ENCODE peak calls at places on chromosomes 13 and 19, in six cellular contexts. One of them, this sample, is unnamed.

GRCh38 chr19:41740415-41741243 is 14.7 kb upstream of the CEACAM6 start:
- DNase-seq in omental fat pad: no peak
- DNase-seq in OCI-LY7: no peak
- DNase-seq in lung: no peak
- DNase-seq in ELR: no peak
- DNase-seq in smooth muscle cell of the brain vasculature: no peak
- DNase-seq in this sample: no peak

GRCh38 chr13:100298691-100299090 is 209.8 kb downstream of the PCCA start:
- DNase-seq in omental fat pad: no peak
- DNase-seq in OCI-LY7: no peak
- DNase-seq in lung: no peak
- DNase-seq in ELR: no peak
- DNase-seq in smooth muscle cell of the brain vasculature: no peak
- DNase-seq in this sample: no peak

GRCh38 chr13:33740134-33740538 is 77.8 kb upstream of the RFC3 start:
- DNase-seq in omental fat pad: no peak
- DNase-seq in OCI-LY7: no peak
- DNase-seq in lung: no peak
- DNase-seq in ELR: peak
- DNase-seq in smooth muscle cell of the brain vasculature: no peak
- DNase-seq in this sample: peak

GRCh38 chr19:48822514-48822913 is 11.7 kb upstream of the BCAT2 start:
- DNase-seq in omental fat pad: no peak
- DNase-seq in OCI-LY7: no peak
- DNase-seq in lung: no peak
- DNase-seq in ELR: no peak
- DNase-seq in smooth muscle cell of the brain vasculature: no peak
- DNase-seq in this sample: no peak

GRCh38 chr13:90498096-90498495 is 849.4 kb upstream of the MIR17HG start:
- DNase-seq in omental fat pad: no peak
- DNase-seq in OCI-LY7: no peak
- DNase-seq in lung: no peak
- DNase-seq in ELR: no peak
- DNase-seq in smooth muscle cell of the brain vasculature: no peak
- DNase-seq in this sample: no peak

GRCh38 chr13:36815069-36815468 is 4.0 kb upstream of the RFXAP start:
- DNase-seq in omental fat pad: no peak
- DNase-seq in OCI-LY7: peak
- DNase-seq in lung: no peak
- DNase-seq in ELR: peak
- DNase-seq in smooth muscle cell of the brain vasculature: no peak
- DNase-seq in this sample: peak

GRCh38 chr19:41616785-41617621 is 9.9 kb downstream of the CEACAM4 start:
- DNase-seq in omental fat pad: no peak
- DNase-seq in OCI-LY7: peak
- DNase-seq in lung: peak
- DNase-seq in ELR: peak
- DNase-seq in smooth muscle cell of the brain vasculature: peak
- DNase-seq in this sample: peak

GRCh38 chr19:49601482-49602038 is 10.6 kb downstream of the PRR12 start:
- DNase-seq in omental fat pad: no peak
- DNase-seq in OCI-LY7: no peak
- DNase-seq in lung: no peak
- DNase-seq in ELR: no peak
- DNase-seq in smooth muscle cell of the brain vasculature: no peak
- DNase-seq in this sample: no peak

GRCh38 chr13:107964356-107964755 is 251.0 kb downstream of the LIG4 start:
- DNase-seq in omental fat pad: no peak
- DNase-seq in OCI-LY7: no peak
- DNase-seq in lung: no peak
- DNase-seq in ELR: no peak
- DNase-seq in smooth muscle cell of the brain vasculature: no peak
- DNase-seq in this sample: no peak

GRCh38 chr13:112850273-112850672 is 118.7 kb upstream of the MCF2L start:
- DNase-seq in omental fat pad: no peak
- DNase-seq in OCI-LY7: no peak
- DNase-seq in lung: no peak
- DNase-seq in ELR: no peak
- DNase-seq in smooth muscle cell of the brain vasculature: no peak
- DNase-seq in this sample: no peak

GRCh38 chr13:30125422-30126073 is 181.8 kb downstream of the KATNAL1 start:
- DNase-seq in omental fat pad: no peak
- DNase-seq in OCI-LY7: no peak
- DNase-seq in lung: peak
- DNase-seq in ELR: peak
- DNase-seq in smooth muscle cell of the brain vasculature: peak
- DNase-seq in this sample: peak

GRCh38 chr13:28657784-28658538 is 969 bp upstream of the POMP start:
- DNase-seq in omental fat pad: no peak
- DNase-seq in OCI-LY7: peak
- DNase-seq in lung: no peak
- DNase-seq in ELR: peak
- DNase-seq in smooth muscle cell of the brain vasculature: no peak
- DNase-seq in this sample: peak

GRCh38 chr13:59425211-59425721 is 738.5 kb downstream of the DIAPH3 start:
- DNase-seq in omental fat pad: no peak
- DNase-seq in OCI-LY7: no peak
- DNase-seq in lung: no peak
- DNase-seq in ELR: peak
- DNase-seq in smooth muscle cell of the brain vasculature: no peak
- DNase-seq in this sample: peak

GRCh38 chr19:30853036-30853435 is 480.9 kb downstream of the ZNF536 start:
- DNase-seq in omental fat pad: no peak
- DNase-seq in OCI-LY7: no peak
- DNase-seq in lung: no peak
- DNase-seq in ELR: no peak
- DNase-seq in smooth muscle cell of the brain vasculature: no peak
- DNase-seq in this sample: no peak

GRCh38 chr19:40580619-40581018 is 3.9 kb downstream of the SHKBP1 start:
- DNase-seq in omental fat pad: no peak
- DNase-seq in OCI-LY7: no peak
- DNase-seq in lung: no peak
- DNase-seq in ELR: no peak
- DNase-seq in smooth muscle cell of the brain vasculature: no peak
- DNase-seq in this sample: no peak

GRCh38 chr13:41271456-41272285 is 8.3 kb upstream of the MTRF1 start:
- DNase-seq in omental fat pad: no peak
- DNase-seq in OCI-LY7: peak
- DNase-seq in lung: no peak
- DNase-seq in ELR: no peak
- DNase-seq in smooth muscle cell of the brain vasculature: no peak
- DNase-seq in this sample: no peak

GRCh38 chr19:17952041-17952976 is 14.6 kb upstream of the KCNN1 start:
- DNase-seq in omental fat pad: no peak
- DNase-seq in OCI-LY7: no peak
- DNase-seq in lung: no peak
- DNase-seq in ELR: no peak
- DNase-seq in smooth muscle cell of the brain vasculature: no peak
- DNase-seq in this sample: no peak

GRCh38 chr13:46377554-46377953 is 9.5 kb downstream of the RUBCNL start:
- DNase-seq in omental fat pad: no peak
- DNase-seq in OCI-LY7: peak
- DNase-seq in lung: no peak
- DNase-seq in ELR: no peak
- DNase-seq in smooth muscle cell of the brain vasculature: no peak
- DNase-seq in this sample: no peak

GRCh38 chr13:97914537-97914936 is 38.9 kb upstream of the IPO5 start:
- DNase-seq in omental fat pad: no peak
- DNase-seq in OCI-LY7: no peak
- DNase-seq in lung: no peak
- DNase-seq in ELR: peak
- DNase-seq in smooth muscle cell of the brain vasculature: no peak
- DNase-seq in this sample: peak

GRCh38 chr13:31859546-31859945 is 120.2 kb downstream of the RXFP2 start:
- DNase-seq in omental fat pad: no peak
- DNase-seq in OCI-LY7: no peak
- DNase-seq in lung: no peak
- DNase-seq in ELR: no peak
- DNase-seq in smooth muscle cell of the brain vasculature: no peak
- DNase-seq in this sample: peak

GRCh38 chr13:44141213-44141724 is 232.4 kb upstream of the SERP2 start:
- DNase-seq in omental fat pad: no peak
- DNase-seq in OCI-LY7: peak
- DNase-seq in lung: peak
- DNase-seq in ELR: no peak
- DNase-seq in smooth muscle cell of the brain vasculature: no peak
- DNase-seq in this sample: no peak

GRCh38 chr13:113851826-113852535 is 11.9 kb downstream of the GAS6 start:
- DNase-seq in omental fat pad: peak
- DNase-seq in OCI-LY7: no peak
- DNase-seq in lung: no peak
- DNase-seq in ELR: no peak
- DNase-seq in smooth muscle cell of the brain vasculature: no peak
- DNase-seq in this sample: no peak

GRCh38 chr13:68927387-68928026 is 1180.1 kb upstream of the ATXN8OS start:
- DNase-seq in omental fat pad: no peak
- DNase-seq in OCI-LY7: no peak
- DNase-seq in lung: no peak
- DNase-seq in ELR: peak
- DNase-seq in smooth muscle cell of the brain vasculature: no peak
- DNase-seq in this sample: no peak